ENCODE peak calls at places on chromosomes 5 and 9, in six cellular contexts. D is EH; G is T-helper 2 cell; W is fibroblast of pulmonary artery; X is activated CD8-positive, alpha-beta memory T cell treated with anti-CD3 and anti-CD28 coated beads, Interleukin-2, amount 50 U/mL, for 48 hours; I is T follicular helper cell. T is an unnamed sample.

GRCh38 chr9:75850459-75851200 is 39.8 kb upstream of the PCSK5 start:
- DNase-seq in G (no peak), W (no peak), I (no peak), D (no peak), X (no peak), T (no peak)

GRCh38 chr5:111730659-111731382 is 26.2 kb downstream of the NREP start:
- DNase-seq in X (no peak), D (no peak), G (no peak), I (no peak), W (no peak), T (no peak)

GRCh38 chr9:132114102-132114707 is 34.5 kb upstream of the MED27 start:
- DNase-seq in W (peak; percentile 69), G (no peak), D (peak; percentile 60), X (peak; percentile 83), I (peak; percentile 10), T (peak; percentile 14)

GRCh38 chr5:31476607-31477200 is 55.2 kb downstream of the DROSHA start:
- DNase-seq in X (no peak), I (no peak), D (no peak), W (no peak), G (no peak), T (no peak)

GRCh38 chr5:58156354-58156753 is 303.5 kb downstream of the PLK2 start:
- DNase-seq in X (no peak), G (no peak), D (peak; percentile 57), W (peak; percentile 51), I (no peak), T (no peak)

GRCh38 chr9:82436480-82436879 is 447.9 kb downstream of the SPATA31D1 start:
- DNase-seq in W (no peak), X (no peak), D (peak; percentile 43), G (no peak), I (no peak), T (no peak)

GRCh38 chr9:4381744-4382143 is 81.9 kb upstream of the GLIS3 start:
- DNase-seq in W (no peak), X (no peak), I (no peak), G (no peak), D (no peak), T (no peak)

GRCh38 chr5:178428341-178429155 is 161.6 kb downstream of the COL23A1 start:
- DNase-seq in D (no peak), I (no peak), G (no peak), X (peak; percentile 37), W (no peak), T (no peak)

GRCh38 chr5:86596476-86596875 is 21.3 kb upstream of the COX7C start:
- DNase-seq in D (no peak), X (no peak), I (no peak), W (no peak), G (no peak), T (no peak)

GRCh38 chr5:117829646-117830045 is 1158.7 kb downstream of the DTWD2 start:
- DNase-seq in W (no peak), I (no peak), G (no peak), D (no peak), X (no peak), T (no peak)

GRCh38 chr5:65480306-65480865 is 1.3 kb downstream of the ADAMTS6 start:
- DNase-seq in G (no peak), W (peak; percentile 92), I (peak; percentile 18), D (peak; percentile 89), X (peak; percentile 56), T (peak; percentile 57)

GRCh38 chr5:168681556-168682183 is 102.5 kb upstream of the PANK3 start:
- DNase-seq in W (peak; percentile 80), I (no peak), D (peak; percentile 36), G (no peak), X (no peak), T (no peak)

GRCh38 chr9:36991516-36992134 is 42.4 kb downstream of the PAX5 start:
- DNase-seq in G (peak; percentile 15), W (peak; percentile 24), X (peak; percentile 86), I (no peak), D (peak; percentile 18), T (no peak)

T was measured in AG09319.